ENCODE peak calls at places on chromosomes 4 and X, in ten cellular contexts. J, M, P, X, S, A, C, D, U and W are unnamed samples.

GRCh38 chr4:6716018-6716911 is at the start of gene BLOC1S4:
- DNase-seq in J (peak; percentile 82), M (peak; percentile 86), P (peak; percentile 80), X (peak; percentile 94), S (peak; percentile 88), A (peak; percentile 85), C (peak; percentile 86), D (peak; percentile 86), U (peak; percentile 95), W (peak; percentile 83)

GRCh38 chrX:41600266-41600665 is 88.5 kb upstream of the GPR34 start:
- DNase-seq in J (no peak), M (no peak), P (no peak), X (no peak), S (no peak), A (no peak), C (no peak), D (no peak), U (no peak), W (no peak)

GRCh38 chrX:98357146-98357545 is 1473.4 kb downstream of the RPA4 start:
- DNase-seq in J (no peak), M (no peak), P (no peak), X (no peak), S (no peak), A (no peak), C (no peak), D (no peak), U (no peak), W (no peak)

GRCh38 chr4:28209371-28209924 is 1348.8 kb downstream of the STIM2 start:
- DNase-seq in J (no peak), M (no peak), P (no peak), X (no peak), S (no peak), A (no peak), C (no peak), D (no peak), U (no peak), W (no peak)

GRCh38 chrX:10015711-10016515 is 48.8 kb downstream of the CLDN34 start:
- DNase-seq in J (no peak), M (peak; percentile 42), P (peak; percentile 39), X (peak; percentile 67), S (no peak), A (no peak), C (no peak), D (peak; percentile 25), U (peak; percentile 22), W (peak; percentile 10)

GRCh38 chr4:76549765-76550164 is 114.7 kb downstream of the SHROOM3 start:
- DNase-seq in J (no peak), M (no peak), P (no peak), X (no peak), S (no peak), A (no peak), C (no peak), D (no peak), U (no peak), W (no peak)

GRCh38 chrX:133674726-133675470 is 259.6 kb upstream of the GPC4 start:
- DNase-seq in J (peak; percentile 65), M (no peak), P (no peak), X (no peak), S (no peak), A (no peak), C (no peak), D (peak; percentile 89), U (no peak), W (no peak)

GRCh38 chrX:72652132-72652531 is 62.0 kb downstream of the PHKA1 start:
- DNase-seq in J (no peak), M (no peak), P (no peak), X (no peak), S (no peak), A (no peak), C (no peak), D (no peak), U (no peak), W (no peak)

GRCh38 chr4:140213736-140214135 is 59.8 kb upstream of the MAML3 start:
- DNase-seq in J (peak; percentile 77), M (no peak), P (no peak), X (no peak), S (no peak), A (peak; percentile 57), C (no peak), D (peak; percentile 58), U (no peak), W (no peak)

GRCh38 chr4:55184600-55185523 is 59.5 kb upstream of the KDR start:
- DNase-seq in J (no peak), M (peak; percentile 16), P (no peak), X (no peak), S (no peak), A (peak; percentile 89), C (no peak), D (peak; percentile 76), U (peak; percentile 16), W (no peak)

GRCh38 chrX:30865020-30865419 is 24.0 kb downstream of the TAB3 start:
- DNase-seq in J (peak; percentile 27), M (peak; percentile 39), P (no peak), X (no peak), S (no peak), A (no peak), C (no peak), D (peak; percentile 50), U (no peak), W (no peak)

GRCh38 chr4:37130465-37130864 is 114.1 kb upstream of the NWD2 start:
- DNase-seq in J (peak; percentile 45), M (no peak), P (no peak), X (no peak), S (no peak), A (no peak), C (no peak), D (no peak), U (no peak), W (no peak)

GRCh38 chr4:155759372-155760252 is 791 bp downstream of the GUCY1B1 start:
- DNase-seq in J (no peak), M (peak; percentile 29), P (peak; percentile 42), X (peak; percentile 82), S (no peak), A (peak; percentile 39), C (no peak), D (peak; percentile 9), U (peak; percentile 73), W (peak; percentile 50)

GRCh38 chr4:148327683-148328082 is 114.5 kb downstream of the NR3C2 start:
- DNase-seq in J (no peak), M (no peak), P (no peak), X (no peak), S (no peak), A (no peak), C (no peak), D (no peak), U (no peak), W (no peak)

DNA sequence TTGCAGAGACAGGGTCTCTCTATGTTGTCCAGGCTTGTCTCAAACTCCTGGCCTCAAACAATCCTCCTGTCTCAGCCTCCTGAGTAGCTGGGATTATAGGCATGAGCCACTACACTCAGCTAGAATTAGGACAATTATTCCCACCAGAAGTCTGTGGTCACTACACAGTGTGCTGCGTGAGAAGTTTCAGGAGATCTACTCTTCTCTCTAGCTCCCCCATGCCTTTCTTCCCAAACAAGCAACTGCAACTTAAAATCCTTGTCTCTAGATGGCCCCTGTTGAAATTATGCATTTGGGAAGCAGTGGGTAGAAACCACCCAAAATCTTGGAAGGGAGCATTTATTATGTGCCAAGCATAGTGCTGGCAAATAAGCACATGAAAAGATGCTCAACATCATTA is 21.1 kb upstream of the MAP7D3 start:
- DNase-seq in J (no peak), M (no peak), P (no peak), X (no peak), S (no peak), A (no peak), C (no peak), D (no peak), U (no peak), W (no peak)
- TF ChIP-seq CTCF in J (no peak), M (no peak), P (no peak), X (no peak), S (no peak), A (peak; percentile 23), C (no peak), D (peak; percentile 41), U (no peak), W (no peak)

GRCh38 chrX:86348669-86349068 is 200.4 kb downstream of the DACH2 start:
- DNase-seq in J (no peak), M (no peak), P (peak; percentile 8), X (no peak), S (no peak), A (no peak), C (no peak), D (no peak), U (no peak), W (no peak)
- TF ChIP-seq CTCF in J (no peak), M (no peak), P (peak; percentile 14), X (no peak), S (no peak), A (no peak), C (no peak), D (peak; percentile 15), U (no peak), W (peak; percentile 38)

DNA sequence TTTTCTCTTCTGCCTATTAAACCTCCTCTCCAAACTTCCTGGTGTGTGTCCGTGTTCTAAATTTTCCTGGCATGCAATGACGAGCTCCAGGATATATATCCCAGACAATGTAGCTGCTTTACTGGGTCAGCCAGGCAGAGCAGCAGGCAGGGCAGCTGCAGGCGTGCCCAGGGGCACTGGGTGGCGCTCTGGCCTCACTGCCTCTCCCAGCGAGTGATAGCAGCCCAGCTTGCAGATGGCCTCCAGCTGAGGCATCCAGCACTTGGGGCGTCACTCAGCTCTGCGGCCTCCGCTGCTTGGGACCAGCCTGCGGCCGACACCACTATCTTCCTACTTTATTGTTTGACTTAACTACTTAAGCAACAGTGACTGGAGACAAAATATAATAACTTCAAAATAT is 23.0 kb upstream of the UBA6 start:
- DNase-seq in J (no peak), M (no peak), P (no peak), X (no peak), S (no peak), A (no peak), C (no peak), D (no peak), U (no peak), W (no peak)
- TF ChIP-seq CTCF in J (peak; percentile 20), M (no peak), P (no peak), X (no peak), S (no peak), A (no peak), C (no peak), D (peak; percentile 36), U (no peak), W (no peak)

DNA sequence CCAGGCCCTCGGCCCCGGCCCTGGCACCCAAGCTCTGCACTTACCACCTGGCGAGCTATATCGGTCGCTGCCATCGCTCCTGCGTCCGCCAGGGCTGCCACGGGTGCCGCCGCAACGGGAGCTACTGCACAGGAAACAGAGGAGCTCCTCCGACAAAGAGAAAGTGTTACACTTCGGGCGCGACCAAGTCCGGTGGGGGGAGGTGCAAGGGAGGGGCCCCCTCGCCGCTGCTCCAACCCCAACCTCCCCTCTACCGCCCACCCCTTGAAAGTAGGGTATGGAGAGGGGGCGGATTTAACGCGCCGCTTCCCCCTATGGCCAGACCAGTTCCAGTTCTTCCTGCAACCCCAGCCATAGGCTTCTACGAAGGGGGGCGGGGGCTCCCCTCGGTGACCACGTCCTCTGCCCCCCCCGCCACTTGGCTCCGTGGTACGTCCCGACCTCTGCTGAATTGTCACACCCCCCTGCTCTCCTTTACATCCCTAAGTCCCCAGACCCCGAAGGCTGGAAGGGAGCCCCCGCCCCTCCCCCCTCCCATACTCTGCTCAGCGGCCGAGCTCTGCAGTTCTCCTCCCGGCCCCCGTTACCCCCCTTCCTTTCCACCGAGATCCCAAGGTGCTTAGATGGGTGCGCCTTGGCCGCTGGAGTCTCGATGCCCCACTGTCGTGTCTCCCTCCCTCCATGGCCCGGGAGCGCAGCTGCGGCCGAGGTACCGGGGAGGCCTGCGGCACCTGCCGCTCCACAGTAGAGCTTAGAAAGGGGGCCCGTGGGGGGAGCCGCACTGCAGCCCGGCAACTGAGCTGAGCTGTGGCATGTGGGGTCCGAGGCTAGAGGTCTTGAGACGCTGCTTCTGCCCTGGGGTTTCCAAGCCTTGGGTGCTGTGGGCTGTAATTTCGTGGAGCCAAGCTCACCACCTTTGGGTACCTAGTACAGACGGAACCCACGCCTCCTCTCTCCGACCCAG is at the start of gene SEPTIN6:
- DNase-seq in J (peak; percentile 18), M (peak; percentile 57), P (peak; percentile 54), X (peak; percentile 81), S (peak; percentile 74), A (peak; percentile 46), C (no peak), D (peak; percentile 65), U (peak; percentile 87), W (peak; percentile 65)
- TF ChIP-seq CTCF in J (no peak), M (no peak), P (no peak), X (no peak), S (no peak), A (no peak), C (no peak), D (no peak), U (no peak), W (peak; percentile 30)